ENCODE peak calls at places on chromosome 4, in ten cellular contexts. X, P, U, S, M, L, V, A, Q and E are unnamed samples.
A peak's percentile ranks its signal among the peaks of the same experiment; 100 is the strongest.

GRCh38 chr4:99875073-99875472 is 19.2 kb downstream of the LAMTOR3 start:
- DNase-seq in X (no peak), U (no peak), S (no peak), M (no peak), Q (no peak), A (no peak), L (no peak), V (no peak), P (no peak), E (no peak)

GRCh38 chr4:166421556-166422156 is 548.6 kb downstream of the TLL1 start:
- DNase-seq in A (peak; percentile 83), P (no peak), L (peak; percentile 49), S (no peak), V (no peak), X (peak; percentile 2), Q (no peak), U (no peak), M (no peak), E (peak; percentile 71)

GRCh38 chr4:102675142-102675541 is 85.6 kb downstream of the MANBA start:
- DNase-seq in A (no peak), M (peak; percentile 11), Q (no peak), S (no peak), U (no peak), L (no peak), V (no peak), P (no peak), X (peak; percentile 72), E (peak; percentile 88)

GRCh38 chr4:96698891-96699290 is 859.0 kb downstream of the PDHA2 start:
- DNase-seq in A (no peak), Q (no peak), M (no peak), S (no peak), L (no peak), V (no peak), P (no peak), U (no peak), X (no peak), E (no peak)

GRCh38 chr4:53075162-53075785 is 213.2 kb downstream of the RASL11B start:
- DNase-seq in S (no peak), A (no peak), P (no peak), U (no peak), L (no peak), Q (no peak), V (no peak), X (no peak), M (no peak), E (no peak)

GRCh38 chr4:177127658-177128057 is 182.0 kb upstream of the NEIL3 start:
- DNase-seq in L (no peak), U (no peak), P (no peak), V (no peak), X (peak; percentile 4), M (no peak), S (no peak), Q (no peak), A (no peak), E (no peak)

GRCh38 chr4:127997534-127998388 is 32.6 kb downstream of the ABHD18 start:
- DNase-seq in P (peak; percentile 86), X (peak; percentile 63), A (no peak), M (no peak), V (no peak), Q (no peak), U (no peak), S (no peak), L (no peak), E (peak; percentile 58)

GRCh38 chr4:70997068-70997467 is 3.6 kb downstream of the DCK start:
- DNase-seq in Q (no peak), U (no peak), P (no peak), S (no peak), A (no peak), M (no peak), V (no peak), X (no peak), L (no peak), E (no peak)

GRCh38 chr4:64388252-64388651 is 21.0 kb downstream of the TECRL start:
- DNase-seq in U (no peak), X (no peak), M (no peak), L (no peak), P (no peak), V (no peak), A (no peak), Q (no peak), S (no peak), E (no peak)

GRCh38 chr4:113738251-113738650 is 23.3 kb downstream of the CAMK2D start:
- DNase-seq in M (no peak), P (no peak), A (no peak), S (no peak), U (no peak), Q (no peak), V (no peak), L (no peak), X (peak; percentile 83), E (no peak)

GRCh38 chr4:173367285-173367684 is 3.5 kb upstream of the SAP30 start:
- DNase-seq in V (no peak), X (peak; percentile 22), S (no peak), Q (no peak), L (no peak), A (no peak), M (no peak), P (no peak), U (no peak), E (peak; percentile 46)

GRCh38 chr4:128974203-128974602 is 119.1 kb downstream of the SCLT1 start:
- DNase-seq in Q (no peak), A (no peak), S (no peak), M (no peak), U (no peak), P (no peak), L (no peak), X (peak; percentile 25), V (no peak), E (peak; percentile 6)

GRCh38 chr4:3718462-3718861 is 47.7 kb upstream of the ADRA2C start:
- DNase-seq in L (no peak), P (no peak), M (no peak), U (no peak), Q (no peak), V (no peak), X (no peak), A (no peak), S (no peak), E (no peak)

GRCh38 chr4:123832173-123833026 is 435.8 kb downstream of the SPRY1 start:
- DNase-seq in S (no peak), L (peak; percentile 62), Q (peak; percentile 19), A (peak; percentile 74), P (no peak), V (peak; percentile 84), U (peak; percentile 81), M (no peak), X (peak; percentile 100), E (peak; percentile 3)

GRCh38 chr4:100738388-100739165 is 220.8 kb upstream of the EMCN start:
- DNase-seq in U (peak; percentile 58), L (peak; percentile 25), X (peak; percentile 68), V (peak; percentile 5), Q (no peak), P (no peak), A (no peak), M (no peak), S (no peak), E (peak; percentile 36)

GRCh38 chr4:151719045-151719743 is 41.6 kb downstream of the GATB start:
- DNase-seq in Q (no peak), A (no peak), X (no peak), S (no peak), V (no peak), L (no peak), P (no peak), M (no peak), U (no peak), E (peak; percentile 71)

GRCh38 chr4:7324651-7325121 is 110.0 kb downstream of the PSAPL1 start:
- DNase-seq in Q (no peak), M (no peak), S (peak; percentile 62), V (no peak), U (no peak), X (no peak), P (no peak), L (no peak), A (peak; percentile 51), E (no peak)

GRCh38 chr4:3268395-3269104 is 19.6 kb downstream of the MSANTD1 start:
- DNase-seq in P (no peak), X (no peak), U (peak; percentile 60), A (no peak), Q (no peak), V (no peak), S (no peak), L (peak; percentile 4), M (no peak), E (no peak)

DNA sequence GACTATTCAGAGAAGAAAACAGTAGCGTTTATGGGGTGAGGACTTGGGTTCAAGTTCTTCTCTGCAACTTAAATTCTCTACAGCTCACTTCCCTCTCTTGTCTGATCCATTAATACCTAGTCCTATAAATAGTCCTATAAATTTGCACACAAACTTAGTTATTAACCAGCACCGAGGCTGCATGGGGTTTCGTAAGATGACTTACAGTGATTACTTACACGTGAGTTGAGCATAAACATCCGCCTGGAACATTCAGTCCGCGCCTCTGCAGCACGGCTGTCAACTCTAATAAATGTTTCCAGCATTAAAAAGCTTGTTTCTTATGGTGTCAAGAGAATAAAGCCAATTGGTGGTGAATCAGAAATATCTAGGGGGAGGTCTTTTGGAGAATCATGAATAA is 103.0 kb upstream of the ENPP6 start:
- DNase-seq in Q (no peak), M (no peak), U (peak; percentile 86), P (peak; percentile 68), L (no peak), X (peak; percentile 19), S (no peak), V (no peak), A (no peak), E (no peak)
- H3K4me1 ChIP-seq in Q (no peaks in the 10 kb centered on the region), M (peaks cover 28% of the 10 kb centered on the region), U (no peaks in the 10 kb centered on the region), P (peaks cover 37% of the 10 kb centered on the region), L (no peaks in the 10 kb centered on the region), X (no peaks in the 10 kb centered on the region), S (no peaks in the 10 kb centered on the region), V (peaks cover 4% of the 10 kb centered on the region), A (no peaks in the 10 kb centered on the region), E (no peaks in the 10 kb centered on the region)

DNA sequence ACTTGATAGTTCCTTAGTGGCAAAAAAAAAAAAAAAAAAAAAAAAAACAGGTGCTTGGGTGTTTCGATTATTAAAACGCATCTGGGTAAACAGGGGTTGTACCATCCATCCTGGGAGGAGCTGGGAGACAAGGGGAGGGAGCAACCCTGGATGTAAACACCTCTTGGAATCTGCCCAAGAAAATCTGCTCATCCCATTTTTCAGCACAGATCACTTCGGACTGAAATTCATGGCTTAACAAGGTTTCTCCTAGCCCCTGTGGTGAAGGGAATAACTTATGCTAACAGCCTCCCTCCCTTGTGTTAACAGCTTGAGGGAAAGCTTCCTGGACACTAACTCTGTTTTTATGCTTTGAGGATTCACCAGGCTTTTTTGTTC is 1.7 kb downstream of the BMP3 start:
- DNase-seq in L (no peak), X (no peak), S (peak; percentile 44), U (no peak), A (no peak), Q (no peak), P (no peak), V (no peak), M (no peak), E (no peak)
- H3K4me3 ChIP-seq in L (no peak overlapping the region), X (no peak overlapping the region), S (peak overlapping the region; percentile 82), U (peak overlapping the region; percentile 70), A (no peak overlapping the region), Q (no peak overlapping the region), P (no peak overlapping the region), V (no peak overlapping the region), M (no peak overlapping the region), E (no peak overlapping the region)

GRCh38 chr4:185309770-185310169 is 86.0 kb downstream of the LRP2BP start:
- DNase-seq in Q (no peak), P (peak; percentile 51), S (no peak), M (no peak), V (no peak), X (no peak), U (no peak), L (no peak), A (no peak), E (no peak)
- H3K27ac ChIP-seq in Q (no peak overlapping the region), P (peak overlapping the region; percentile 45), S (no peak overlapping the region), M (no peak overlapping the region), V (no peak overlapping the region), X (no peak overlapping the region), U (no peak overlapping the region), L (no peak overlapping the region), A (no peak overlapping the region), E (no peak overlapping the region)

GRCh38 chr4:153346031-153346430 is 1.5 kb downstream of the MND1 start:
- DNase-seq in P (peak; percentile 73), V (no peak), X (no peak), Q (no peak), M (no peak), U (no peak), L (no peak), A (no peak), S (no peak), E (no peak)
- H3K4me1 ChIP-seq in P (peaks cover 68% of the 10 kb centered on the region), V (peaks cover 25% of the 10 kb centered on the region), X (peaks cover 5% of the 10 kb centered on the region), Q (peaks cover 8% of the 10 kb centered on the region), M (peaks cover 47% of the 10 kb centered on the region), U (peaks cover 11% of the 10 kb centered on the region), L (peaks cover 30% of the 10 kb centered on the region), A (no peaks in the 10 kb centered on the region), S (no peaks in the 10 kb centered on the region), E (peaks cover 5% of the 10 kb centered on the region)